ENCODE peak calls at places on chromosomes 3 and 15, in five cellular contexts. A is neuronal stem cell, Y is H9, M is H1, G is mesenchymal stem cell. X is an unnamed sample.
A peak's percentile ranks its signal among the peaks of the same experiment; 100 is the strongest.

GRCh38 chr3:61857297-61857696 is 295.9 kb downstream of the PTPRG start:
- DNase-seq in A (no peak), G (no peak), Y (no peak), M (no peak), X (no peak)

GRCh38 chr15:99442268-99442897 is 123.4 kb upstream of the MEF2A start:
- DNase-seq in G (peak; percentile 87), Y (no peak), M (no peak), A (no peak), X (peak; percentile 61)

GRCh38 chr3:117303446-117303845 is 593.9 kb downstream of the TUSC7 start:
- DNase-seq in Y (no peak), M (no peak), A (no peak), G (no peak), X (no peak)

GRCh38 chr15:82045179-82045891 is 483 bp downstream of the MEX3B start:
- DNase-seq in Y (peak; percentile 50), G (peak; percentile 80), A (peak; percentile 59), M (no peak), X (peak; percentile 66)

GRCh38 chr3:134460965-134461364 is 24.8 kb downstream of the ANAPC13 start:
- DNase-seq in A (no peak), G (peak; percentile 49), Y (no peak), M (no peak), X (no peak)

GRCh38 chr3:181859518-181859917 is 147.8 kb downstream of the SOX2 start:
- DNase-seq in A (no peak), M (peak; percentile 54), Y (peak; percentile 68), G (no peak), X (no peak)

GRCh38 chr15:40217166-40217785 is 21.6 kb upstream of the PAK6 start:
- DNase-seq in G (peak; percentile 80), A (peak; percentile 65), M (no peak), Y (no peak), X (peak; percentile 95)

GRCh38 chr15:69679623-69680228 is 227.1 kb downstream of the RPLP1 start:
- DNase-seq in M (no peak), G (no peak), Y (no peak), A (no peak), X (no peak)

GRCh38 chr15:49286649-49287394 is 116.8 kb downstream of the GALK2 start:
- DNase-seq in M (no peak), G (no peak), A (no peak), Y (no peak), X (no peak)

GRCh38 chr15:52199271-52199670 is 8.1 kb upstream of the GNB5 start:
- DNase-seq in Y (no peak), G (no peak), M (no peak), A (no peak), X (no peak)

GRCh38 chr3:171878441-171879225 is 35.5 kb downstream of the TMEM212 start:
- DNase-seq in A (no peak), Y (no peak), M (no peak), G (peak; percentile 79), X (no peak)

GRCh38 chr15:100457201-100457600 is 71.5 kb downstream of the CERS3 start:
- DNase-seq in G (peak; percentile 36), M (no peak), A (peak; percentile 1), Y (no peak), X (no peak)

GRCh38 chr3:171815977-171816595 is 5.8 kb upstream of the PLD1 start:
- DNase-seq in M (no peak), Y (no peak), G (no peak), A (no peak), X (peak; percentile 77)

GRCh38 chr3:118912188-118912587 is 122.5 kb downstream of the IGSF11 start:
- DNase-seq in M (no peak), A (no peak), Y (no peak), G (no peak), X (no peak)

GRCh38 chr3:185630182-185630622 is 44.1 kb downstream of the SENP2 start:
- DNase-seq in A (no peak), Y (no peak), G (peak; percentile 33), M (no peak), X (no peak)

GRCh38 chr3:156148946-156149348 is 28.6 kb downstream of the KCNAB1 start:
- DNase-seq in M (no peak), G (no peak), Y (no peak), A (no peak), X (no peak)

GRCh38 chr3:83894223-83894622 is 1064.6 kb upstream of the CADM2 start:
- DNase-seq in A (no peak), Y (no peak), M (no peak), G (no peak), X (no peak)

GRCh38 chr3:23811117-23811487 is 5.3 kb downstream of the UBE2E1 start:
- DNase-seq in G (no peak), Y (no peak), A (no peak), M (no peak), X (no peak)

GRCh38 chr3:66456711-66457173 is 44.1 kb downstream of the LRIG1 start:
- DNase-seq in Y (no peak), M (no peak), G (no peak), A (no peak), X (no peak)

GRCh38 chr3:141063831-141064230 is 12.7 kb downstream of the SPSB4 start:
- DNase-seq in G (no peak), M (no peak), A (no peak), Y (peak; percentile 25), X (no peak)

GRCh38 chr3:43248194-43248593 is 38.1 kb upstream of the SNRK start:
- DNase-seq in A (no peak), G (no peak), Y (no peak), M (no peak), X (no peak)

GRCh38 chr3:171528102-171528501 is 67.9 kb upstream of the TNIK start:
- DNase-seq in A (no peak), M (no peak), G (peak; percentile 40), Y (no peak), X (no peak)

GRCh38 chr3:45055032-45055410 is 28.9 kb downstream of the CLEC3B start:
- DNase-seq in A (no peak), Y (no peak), G (peak; percentile 92), M (no peak), X (no peak)

GRCh38 chr3:128878556-128879124 is 780 bp upstream of the ACAD9 start:
- DNase-seq in M (no peak), G (peak; percentile 87), A (no peak), Y (no peak), X (peak; percentile 63)

GRCh38 chr3:99833833-99834583 is 16.3 kb downstream of the CMSS1 start:
- DNase-seq in G (no peak), Y (no peak), A (no peak), M (no peak), X (no peak)

GRCh38 chr3:43181202-43181910 is 75.5 kb upstream of the POMGNT2 start:
- DNase-seq in M (no peak), G (no peak), Y (no peak), A (no peak), X (peak; percentile 87)

GRCh38 chr3:141066593-141066860 is 15.4 kb downstream of the SPSB4 start:
- DNase-seq in M (no peak), G (no peak), Y (no peak), A (no peak), X (no peak)

GRCh38 chr15:90047956-90048575 is 46.9 kb downstream of the ZNF710 start:
- DNase-seq in Y (no peak), M (no peak), A (no peak), G (no peak), X (no peak)

GRCh38 chr15:24856397-24857093 is 98.2 kb upstream of the SNRPN start:
- DNase-seq in A (peak; percentile 87), G (peak; percentile 88), Y (peak; percentile 97), M (peak; percentile 97), X (no peak)

GRCh38 chr15:39720721-39721611 is 61.7 kb downstream of the FSIP1 start:
- DNase-seq in M (no peak), G (peak; percentile 13), A (no peak), Y (no peak), X (peak; percentile 71)

GRCh38 chr3:127451321-127451720 is 139.2 kb downstream of the TPRA1 start:
- DNase-seq in M (no peak), G (no peak), Y (no peak), A (no peak), X (no peak)

GRCh38 chr15:99983171-99983891 is 250.1 kb upstream of the LYSMD4 start:
- DNase-seq in A (no peak), Y (peak; percentile 62), M (peak; percentile 38), G (peak; percentile 40), X (no peak)

GRCh38 chr15:101004500-101004899 is 85.3 kb downstream of the LRRK1 start:
- DNase-seq in A (no peak), M (no peak), Y (peak; percentile 15), G (no peak), X (no peak)

GRCh38 chr3:152267319-152267689 is 1.4 kb upstream of the MBNL1 start:
- DNase-seq in A (no peak), Y (no peak), G (no peak), M (no peak), X (no peak)

GRCh38 chr3:178198329-178198728 is 337.9 kb upstream of the KCNMB2 start:
- DNase-seq in M (no peak), Y (no peak), G (no peak), A (no peak), X (no peak)

GRCh38 chr3:58025824-58026579 is 17.8 kb downstream of the FLNB start:
- DNase-seq in M (no peak), Y (no peak), A (no peak), G (peak; percentile 78), X (no peak)

GRCh38 chr3:160665784-160666526 is 11.0 kb upstream of the ARL14 start:
- DNase-seq in M (no peak), G (peak; percentile 95), A (no peak), Y (no peak), X (no peak)

GRCh38 chr3:184171562-184171961 is 3.1 kb upstream of the AP2M1 start:
- DNase-seq in M (no peak), A (no peak), G (peak; percentile 14), Y (no peak), X (no peak)

GRCh38 chr3:5796541-5796940 is 609.0 kb downstream of the EDEM1 start:
- DNase-seq in M (no peak), Y (no peak), A (no peak), G (no peak), X (peak; percentile 19)

DNA sequence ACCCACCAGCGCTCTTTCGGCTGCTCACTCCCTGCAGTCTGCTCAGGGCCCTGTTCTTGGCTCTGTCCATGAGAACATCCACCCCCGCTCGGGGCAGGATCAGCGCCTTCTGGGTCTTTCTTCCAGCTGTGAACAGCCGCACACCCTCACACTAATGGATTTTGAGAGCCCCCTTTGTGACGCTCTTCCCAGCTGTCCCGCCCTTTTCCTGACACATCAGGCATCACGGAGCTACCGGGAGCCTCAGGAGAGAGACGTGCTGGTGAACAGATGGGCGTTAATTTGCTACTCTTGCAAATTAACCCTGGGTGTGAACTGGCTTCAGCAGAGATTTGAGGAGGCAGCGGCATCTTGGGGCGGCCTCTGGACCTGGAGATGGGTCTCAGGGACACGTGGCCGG is 113.0 kb downstream of the TMEM266 start:
- DNase-seq in Y (no peak), M (no peak), A (no peak), G (no peak), X (no peak)
- H3K79me1 ChIP-seq in Y (no peaks in the 10 kb centered on the region), M (no peaks in the 10 kb centered on the region), A (no peaks in the 10 kb centered on the region), G (no peaks in the 10 kb centered on the region), X (no peaks in the 10 kb centered on the region)

GRCh38 chr3:9439331-9439730 is 41.9 kb downstream of the SETD5 start:
- DNase-seq in Y (no peak), G (peak; percentile 41), M (no peak), A (no peak), X (no peak)
- H2BK12ac ChIP-seq in Y (no peak overlapping the region), G (no peak overlapping the region), M (no peak overlapping the region), A (no peak overlapping the region), X (no peak overlapping the region)

GRCh38 chr3:10676905-10677304 is 139.1 kb upstream of the SLC6A11 start:
- DNase-seq in M (no peak), G (no peak), A (no peak), Y (no peak), X (no peak)
- H4K8ac ChIP-seq in M (no peak overlapping the region), G (no peak overlapping the region), A (no peak overlapping the region), Y (no peak overlapping the region), X (no peak overlapping the region)

GRCh38 chr3:65265942-65266341 is 578.1 kb upstream of the ADAMTS9 start:
- DNase-seq in A (no peak), M (no peak), G (no peak), Y (no peak), X (no peak)
- H3K79me1 ChIP-seq in A (no peaks in the 10 kb centered on the region), M (no peaks in the 10 kb centered on the region), G (no peaks in the 10 kb centered on the region), Y (no peaks in the 10 kb centered on the region), X (no peaks in the 10 kb centered on the region)